ENCODE peak calls at places on chromosomes 11 and 22, in ten cellular contexts. L is fibroblast of villous mesenchyme; T is BE2C; I is GM03348; N is uterus; R is NCI-H1417; E is transverse colon; C is KBM-7; W is cardiac fibroblast; F is CD8-positive, alpha-beta T cell. M is an unnamed sample.

GRCh38 chr11:60988658-60989057 is 17.2 kb downstream of the CD6 start:
- DNase-seq in L (no peak), T (no peak), I (no peak), N (no peak), R (no peak), E (no peak), C (no peak), W (no peak), F (no peak), M (no peak)

GRCh38 chr11:34696876-34697275 is 76.0 kb downstream of the EHF start:
- DNase-seq in L (peak), T (no peak), I (no peak), N (no peak), R (no peak), E (no peak), C (no peak), W (no peak), F (no peak), M (no peak)

GRCh38 chr11:15768321-15768720 is 588.0 kb downstream of the SOX6 start:
- DNase-seq in L (no peak), T (no peak), I (no peak), N (no peak), R (no peak), E (peak), C (no peak), W (no peak), F (no peak), M (no peak)

GRCh38 chr11:28702450-28702790 is 594.2 kb downstream of the METTL15 start:
- DNase-seq in L (no peak), T (no peak), I (no peak), N (no peak), R (no peak), E (no peak), C (no peak), W (no peak), F (no peak), M (no peak)

GRCh38 chr22:39242809-39243442 is 1.9 kb downstream of the PDGFB start:
- DNase-seq in L (no peak), T (no peak), I (no peak), N (no peak), R (no peak), E (no peak), C (no peak), W (no peak), F (no peak), M (no peak)

GRCh38 chr11:76649964-76650363 is 20.6 kb downstream of the LRRC32 start:
- DNase-seq in L (no peak), T (no peak), I (peak), N (no peak), R (no peak), E (no peak), C (no peak), W (peak), F (no peak), M (no peak)

GRCh38 chr11:130217632-130218031 is 58.0 kb downstream of the ST14 start:
- DNase-seq in L (no peak), T (no peak), I (no peak), N (no peak), R (no peak), E (no peak), C (no peak), W (no peak), F (no peak), M (no peak)

GRCh38 chr11:6413791-6414231 is 5.1 kb downstream of the APBB1 start:
- DNase-seq in L (no peak), T (no peak), I (no peak), N (no peak), R (peak), E (no peak), C (no peak), W (no peak), F (peak), M (no peak)

GRCh38 chr22:32245042-32245441 is 10.1 kb downstream of the SLC5A4 start:
- DNase-seq in L (no peak), T (no peak), I (no peak), N (no peak), R (no peak), E (no peak), C (no peak), W (no peak), F (no peak), M (no peak)

GRCh38 chr11:35170503-35170902 is 31.5 kb downstream of the CD44 start:
- DNase-seq in L (peak), T (no peak), I (no peak), N (no peak), R (no peak), E (no peak), C (no peak), W (no peak), F (no peak), M (no peak)

GRCh38 chr11:62555464-62556092 is 9.0 kb upstream of the AHNAK start:
- DNase-seq in L (no peak), T (no peak), I (no peak), N (no peak), R (no peak), E (peak), C (peak), W (peak), F (peak), M (peak)

GRCh38 chr11:20011294-20011951 is 148.9 kb downstream of the DBX1 start:
- DNase-seq in L (peak), T (no peak), I (no peak), N (no peak), R (no peak), E (no peak), C (no peak), W (no peak), F (no peak), M (peak)

M was measured in MCF 10A.